ENCODE peak calls at places on chromosomes 4 and X, in four cellular contexts. One of them, this sample, is unnamed.

GRCh38 chr4:121791481-121791880 is 9.6 kb upstream of the EXOSC9 start:
- DNase-seq in K562: no peak
- DNase-seq in HepG2: no peak
- DNase-seq in SK-N-SH: no peak
- DNase-seq in this sample: no peak

GRCh38 chrX:72038016-72038415 is 93.7 kb downstream of the RTL5 start:
- DNase-seq in K562: no peak
- DNase-seq in HepG2: no peak
- DNase-seq in SK-N-SH: no peak
- DNase-seq in this sample: no peak

GRCh38 chr4:139934336-139934735 is 219.6 kb downstream of the MAML3 start:
- DNase-seq in K562: no peak
- DNase-seq in HepG2: no peak
- DNase-seq in SK-N-SH: peak
- DNase-seq in this sample: no peak

GRCh38 chr4:1856920-1857699 is 1.2 kb upstream of the LETM1 start:
- DNase-seq in K562: peak
- DNase-seq in HepG2: no peak
- DNase-seq in SK-N-SH: peak
- DNase-seq in this sample: no peak

GRCh38 chrX:86149089-86149488 is 838 bp downstream of the DACH2 start:
- DNase-seq in K562: no peak
- DNase-seq in HepG2: no peak
- DNase-seq in SK-N-SH: no peak
- DNase-seq in this sample: no peak

GRCh38 chr4:133474511-133474910 is 325.4 kb downstream of the PCDH10 start:
- DNase-seq in K562: no peak
- DNase-seq in HepG2: no peak
- DNase-seq in SK-N-SH: no peak
- DNase-seq in this sample: no peak

GRCh38 chr4:173990126-173990878 is 293.2 kb downstream of the FBXO8 start:
- DNase-seq in K562: peak
- DNase-seq in HepG2: peak
- DNase-seq in SK-N-SH: no peak
- DNase-seq in this sample: peak

GRCh38 chr4:40843696-40844095 is 93.9 kb downstream of the NSUN7 start:
- DNase-seq in K562: peak
- DNase-seq in HepG2: no peak
- DNase-seq in SK-N-SH: no peak
- DNase-seq in this sample: no peak

GRCh38 chr4:16860506-16860905 is 37.9 kb downstream of the LDB2 start:
- DNase-seq in K562: no peak
- DNase-seq in HepG2: no peak
- DNase-seq in SK-N-SH: no peak
- DNase-seq in this sample: no peak

GRCh38 chr4:83629945-83630684 is 94.2 kb downstream of the GPAT3 start:
- DNase-seq in K562: peak
- DNase-seq in HepG2: no peak
- DNase-seq in SK-N-SH: no peak
- DNase-seq in this sample: no peak

GRCh38 chr4:94880976-94881375 is 123.2 kb downstream of the BMPR1B start:
- DNase-seq in K562: no peak
- DNase-seq in HepG2: no peak
- DNase-seq in SK-N-SH: no peak
- DNase-seq in this sample: no peak

GRCh38 chr4:102091656-102092055 is 253.6 kb downstream of the SLC39A8 start:
- DNase-seq in K562: no peak
- DNase-seq in HepG2: no peak
- DNase-seq in SK-N-SH: no peak
- DNase-seq in this sample: no peak

GRCh38 chrX:25019707-25020390 is 4.1 kb upstream of the ARX start:
- DNase-seq in K562: no peak
- DNase-seq in HepG2: no peak
- DNase-seq in SK-N-SH: no peak
- DNase-seq in this sample: no peak

GRCh38 chr4:110417151-110417550 is 58.8 kb upstream of the ENPEP start:
- DNase-seq in K562: no peak
- DNase-seq in HepG2: no peak
- DNase-seq in SK-N-SH: no peak
- DNase-seq in this sample: no peak

GRCh38 chr4:79413486-79413885 is 5.5 kb upstream of the GK2 start:
- DNase-seq in K562: no peak
- DNase-seq in HepG2: no peak
- DNase-seq in SK-N-SH: no peak
- DNase-seq in this sample: no peak

GRCh38 chr4:183444953-183445543 is 612 bp downstream of the CDKN2AIP start:
- DNase-seq in K562: peak
- DNase-seq in HepG2: no peak
- DNase-seq in SK-N-SH: peak
- DNase-seq in this sample: no peak

GRCh38 chr4:169774466-169775445 is 17.0 kb upstream of the HPF1 start:
- DNase-seq in K562: peak
- DNase-seq in HepG2: no peak
- DNase-seq in SK-N-SH: peak
- DNase-seq in this sample: no peak

GRCh38 chrX:136839196-136839595 is 41.3 kb downstream of the RBMX start:
- DNase-seq in K562: no peak
- DNase-seq in HepG2: no peak
- DNase-seq in SK-N-SH: no peak
- DNase-seq in this sample: no peak

GRCh38 chrX:136835761-136836160 is 44.8 kb downstream of the RBMX start:
- DNase-seq in K562: no peak
- DNase-seq in HepG2: no peak
- DNase-seq in SK-N-SH: no peak
- DNase-seq in this sample: no peak
- TF ChIP-seq ELF1 in K562: no peak
- TF ChIP-seq ELF1 in HepG2: no peak
- TF ChIP-seq ELF1 in SK-N-SH: no peak
- TF ChIP-seq ELF1 in this sample: no peak

DNA sequence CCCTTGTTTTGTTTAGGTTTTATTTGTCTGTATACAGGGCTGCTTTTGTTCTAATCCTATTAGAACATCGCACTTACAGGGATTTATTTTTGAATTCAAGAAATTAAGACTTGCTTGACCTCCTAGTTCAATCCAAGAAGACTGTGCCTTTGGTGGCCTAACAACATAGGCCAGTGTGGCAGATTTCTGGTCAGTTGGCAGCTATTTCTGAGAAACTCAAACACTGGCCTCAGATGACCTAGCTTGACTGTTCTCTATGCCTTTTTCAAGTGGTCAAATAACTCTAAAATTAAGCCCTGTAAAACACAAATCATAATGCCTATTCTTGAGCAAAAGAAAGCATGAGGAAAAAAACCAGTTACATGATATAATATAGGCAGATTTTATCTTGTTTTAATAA is 89.3 kb upstream of the GPR34 start:
- DNase-seq in K562: no peak
- DNase-seq in HepG2: no peak
- DNase-seq in SK-N-SH: no peak
- DNase-seq in this sample: no peak
- TF ChIP-seq ELF1 in K562: no peak
- TF ChIP-seq ELF1 in HepG2: no peak
- TF ChIP-seq ELF1 in SK-N-SH: no peak
- TF ChIP-seq ELF1 in this sample: no peak

GRCh38 chrX:155259752-155260151 is 4.5 kb downstream of the RAB39B start:
- DNase-seq in K562: no peak
- DNase-seq in HepG2: no peak
- DNase-seq in SK-N-SH: no peak
- DNase-seq in this sample: no peak
- TF ChIP-seq ELF1 in K562: no peak
- TF ChIP-seq ELF1 in HepG2: no peak
- TF ChIP-seq ELF1 in SK-N-SH: no peak
- TF ChIP-seq ELF1 in this sample: no peak

DNA sequence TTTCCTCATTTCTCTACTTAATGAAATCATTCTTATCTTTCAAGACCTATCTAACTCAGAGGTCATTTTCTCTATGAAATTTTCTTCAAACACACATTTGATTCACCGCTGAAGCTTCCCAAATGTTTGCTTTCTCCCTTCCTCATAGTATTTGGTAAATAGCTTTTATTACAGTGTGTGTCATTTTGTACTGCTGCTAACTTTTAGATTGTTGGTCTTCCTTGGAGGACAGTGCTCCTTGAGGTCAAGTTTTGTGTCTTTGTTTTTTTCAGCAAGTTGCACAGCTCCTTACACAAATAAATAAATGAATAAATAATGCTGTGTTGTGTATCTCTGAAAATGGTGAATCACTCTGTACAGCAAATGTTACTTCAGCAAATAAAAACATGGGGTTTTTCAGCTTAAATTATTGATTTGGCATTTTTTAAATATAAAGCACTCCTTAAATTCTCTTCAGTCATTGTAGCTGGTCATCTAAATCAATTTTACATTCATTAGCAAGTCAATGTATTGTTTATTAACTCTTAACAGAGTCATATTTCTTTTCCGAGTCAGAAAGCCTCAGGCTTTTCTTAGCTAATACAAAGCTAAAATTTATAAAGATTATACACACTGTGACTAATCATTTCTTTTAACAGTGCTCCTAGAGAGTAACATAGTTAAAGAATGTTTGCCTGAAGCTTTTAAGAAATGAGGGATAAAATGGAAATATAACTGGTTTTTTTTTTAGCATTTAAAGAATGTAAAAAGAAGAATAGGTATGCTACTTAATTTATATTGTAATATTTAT is 30.1 kb upstream of the MAD2L1 start:
- DNase-seq in K562: no peak
- DNase-seq in HepG2: no peak
- DNase-seq in SK-N-SH: no peak
- DNase-seq in this sample: no peak
- TF ChIP-seq ELF1 in K562: no peak
- TF ChIP-seq ELF1 in HepG2: no peak
- TF ChIP-seq ELF1 in SK-N-SH: no peak
- TF ChIP-seq ELF1 in this sample: no peak

GRCh38 chrX:23436875-23437274 is 102.2 kb downstream of the PTCHD1 start:
- DNase-seq in K562: no peak
- DNase-seq in HepG2: no peak
- DNase-seq in SK-N-SH: no peak
- DNase-seq in this sample: no peak
- TF ChIP-seq ELF1 in K562: no peak
- TF ChIP-seq ELF1 in HepG2: no peak
- TF ChIP-seq ELF1 in SK-N-SH: no peak
- TF ChIP-seq ELF1 in this sample: no peak

GRCh38 chr4:159520074-159520473 is 417.2 kb downstream of the RAPGEF2 start:
- DNase-seq in K562: no peak
- DNase-seq in HepG2: no peak
- DNase-seq in SK-N-SH: no peak
- DNase-seq in this sample: no peak
- TF ChIP-seq ELF1 in K562: no peak
- TF ChIP-seq ELF1 in HepG2: no peak
- TF ChIP-seq ELF1 in SK-N-SH: no peak
- TF ChIP-seq ELF1 in this sample: no peak

GRCh38 chrX:150460781-150461180 is 97.7 kb downstream of the MAMLD1 start:
- DNase-seq in K562: no peak
- DNase-seq in HepG2: no peak
- DNase-seq in SK-N-SH: no peak
- DNase-seq in this sample: no peak
- TF ChIP-seq ELF1 in K562: no peak
- TF ChIP-seq ELF1 in HepG2: no peak
- TF ChIP-seq ELF1 in SK-N-SH: no peak
- TF ChIP-seq ELF1 in this sample: no peak